ENCODE peak calls at places on chromosomes 5 and 9, in ten cellular contexts. One of them, this sample, is unnamed.

GRCh38 chr5:57538341-57538955 is 55.8 kb upstream of the ACTBL2 start:
- DNase-seq in upper lobe of left lung: no peak
- DNase-seq in tibial artery: no peak
- DNase-seq in NCI-H1417: no peak
- DNase-seq in lung microvascular endothelial cell: no peak
- DNase-seq in M059J: peak
- DNase-seq in nucleus accumbens: peak
- DNase-seq in uterus: no peak
- DNase-seq in IMR-90: peak
- DNase-seq in non-pigmented ciliary epithelial cell: peak
- DNase-seq in this sample: no peak

GRCh38 chr9:127557466-127557869 is 54.6 kb upstream of the STXBP1 start:
- DNase-seq in lung microvascular endothelial cell: peak
- DNase-seq in uterus: peak
- DNase-seq in NCI-H1417: peak
- DNase-seq in IMR-90: no peak
- DNase-seq in M059J: peak
- DNase-seq in tibial artery: no peak
- DNase-seq in upper lobe of left lung: no peak
- DNase-seq in nucleus accumbens: no peak
- DNase-seq in non-pigmented ciliary epithelial cell: no peak
- DNase-seq in this sample: no peak

GRCh38 chr5:61460471-61460870 is 128.4 kb downstream of the ZSWIM6 start:
- DNase-seq in tibial artery: no peak
- DNase-seq in M059J: no peak
- DNase-seq in upper lobe of left lung: no peak
- DNase-seq in NCI-H1417: no peak
- DNase-seq in non-pigmented ciliary epithelial cell: no peak
- DNase-seq in lung microvascular endothelial cell: no peak
- DNase-seq in IMR-90: no peak
- DNase-seq in uterus: no peak
- DNase-seq in nucleus accumbens: no peak
- DNase-seq in this sample: no peak

GRCh38 chr5:64767959-64768357 is 533 bp downstream of the SREK1IP1 start:
- DNase-seq in non-pigmented ciliary epithelial cell: no peak
- DNase-seq in upper lobe of left lung: no peak
- DNase-seq in IMR-90: peak
- DNase-seq in uterus: no peak
- DNase-seq in tibial artery: no peak
- DNase-seq in NCI-H1417: no peak
- DNase-seq in nucleus accumbens: no peak
- DNase-seq in M059J: peak
- DNase-seq in lung microvascular endothelial cell: peak
- DNase-seq in this sample: peak

GRCh38 chr5:78903936-78904335 is 81.2 kb downstream of the ARSB start:
- DNase-seq in nucleus accumbens: no peak
- DNase-seq in non-pigmented ciliary epithelial cell: no peak
- DNase-seq in M059J: peak
- DNase-seq in NCI-H1417: no peak
- DNase-seq in uterus: no peak
- DNase-seq in lung microvascular endothelial cell: peak
- DNase-seq in tibial artery: no peak
- DNase-seq in IMR-90: peak
- DNase-seq in upper lobe of left lung: no peak
- DNase-seq in this sample: no peak

GRCh38 chr9:27771803-27772545 is 198.7 kb upstream of the C9orf72 start:
- DNase-seq in non-pigmented ciliary epithelial cell: peak
- DNase-seq in nucleus accumbens: no peak
- DNase-seq in lung microvascular endothelial cell: no peak
- DNase-seq in tibial artery: no peak
- DNase-seq in IMR-90: no peak
- DNase-seq in NCI-H1417: peak
- DNase-seq in upper lobe of left lung: no peak
- DNase-seq in M059J: no peak
- DNase-seq in uterus: no peak
- DNase-seq in this sample: peak

GRCh38 chr9:35972093-35972492 is 14.1 kb upstream of the OR2S2 start:
- DNase-seq in tibial artery: no peak
- DNase-seq in lung microvascular endothelial cell: no peak
- DNase-seq in nucleus accumbens: no peak
- DNase-seq in non-pigmented ciliary epithelial cell: no peak
- DNase-seq in uterus: no peak
- DNase-seq in upper lobe of left lung: peak
- DNase-seq in NCI-H1417: no peak
- DNase-seq in M059J: no peak
- DNase-seq in IMR-90: no peak
- DNase-seq in this sample: no peak

GRCh38 chr5:88883059-88883565 is at the start of gene MEF2C:
- DNase-seq in tibial artery: peak
- DNase-seq in uterus: peak
- DNase-seq in NCI-H1417: peak
- DNase-seq in upper lobe of left lung: peak
- DNase-seq in lung microvascular endothelial cell: peak
- DNase-seq in non-pigmented ciliary epithelial cell: peak
- DNase-seq in IMR-90: peak
- DNase-seq in nucleus accumbens: peak
- DNase-seq in M059J: peak
- DNase-seq in this sample: no peak

GRCh38 chr9:84782228-84782866 is 112.8 kb downstream of the NTRK2 start:
- DNase-seq in NCI-H1417: no peak
- DNase-seq in M059J: peak
- DNase-seq in upper lobe of left lung: no peak
- DNase-seq in nucleus accumbens: no peak
- DNase-seq in lung microvascular endothelial cell: no peak
- DNase-seq in uterus: no peak
- DNase-seq in tibial artery: no peak
- DNase-seq in IMR-90: peak
- DNase-seq in non-pigmented ciliary epithelial cell: no peak
- DNase-seq in this sample: no peak

GRCh38 chr5:150068472-150068871 is 17.9 kb downstream of the CSF1R start:
- DNase-seq in IMR-90: no peak
- DNase-seq in NCI-H1417: no peak
- DNase-seq in lung microvascular endothelial cell: peak
- DNase-seq in upper lobe of left lung: no peak
- DNase-seq in uterus: no peak
- DNase-seq in M059J: peak
- DNase-seq in tibial artery: no peak
- DNase-seq in non-pigmented ciliary epithelial cell: no peak
- DNase-seq in nucleus accumbens: no peak
- DNase-seq in this sample: no peak

GRCh38 chr5:149177911-149178565 is 36.7 kb downstream of the ABLIM3 start:
- DNase-seq in upper lobe of left lung: no peak
- DNase-seq in nucleus accumbens: no peak
- DNase-seq in NCI-H1417: no peak
- DNase-seq in uterus: no peak
- DNase-seq in IMR-90: peak
- DNase-seq in non-pigmented ciliary epithelial cell: no peak
- DNase-seq in lung microvascular endothelial cell: peak
- DNase-seq in M059J: no peak
- DNase-seq in tibial artery: no peak
- DNase-seq in this sample: peak

GRCh38 chr5:104146652-104147051 is 584.1 kb upstream of the NUDT12 start:
- DNase-seq in nucleus accumbens: no peak
- DNase-seq in tibial artery: no peak
- DNase-seq in NCI-H1417: no peak
- DNase-seq in upper lobe of left lung: no peak
- DNase-seq in uterus: no peak
- DNase-seq in lung microvascular endothelial cell: no peak
- DNase-seq in M059J: peak
- DNase-seq in IMR-90: no peak
- DNase-seq in non-pigmented ciliary epithelial cell: no peak
- DNase-seq in this sample: no peak

GRCh38 chr5:31811210-31811609 is 172.3 kb downstream of the PDZD2 start:
- DNase-seq in lung microvascular endothelial cell: peak
- DNase-seq in tibial artery: no peak
- DNase-seq in nucleus accumbens: no peak
- DNase-seq in uterus: no peak
- DNase-seq in upper lobe of left lung: no peak
- DNase-seq in M059J: peak
- DNase-seq in non-pigmented ciliary epithelial cell: peak
- DNase-seq in IMR-90: peak
- DNase-seq in NCI-H1417: no peak
- DNase-seq in this sample: no peak

GRCh38 chr9:36976371-36977030 is 57.6 kb downstream of the PAX5 start:
- DNase-seq in NCI-H1417: no peak
- DNase-seq in upper lobe of left lung: no peak
- DNase-seq in IMR-90: no peak
- DNase-seq in lung microvascular endothelial cell: no peak
- DNase-seq in non-pigmented ciliary epithelial cell: no peak
- DNase-seq in nucleus accumbens: no peak
- DNase-seq in uterus: no peak
- DNase-seq in tibial artery: no peak
- DNase-seq in M059J: peak
- DNase-seq in this sample: no peak

GRCh38 chr5:178429541-178430186 is 160.5 kb downstream of the COL23A1 start:
- DNase-seq in tibial artery: no peak
- DNase-seq in non-pigmented ciliary epithelial cell: no peak
- DNase-seq in lung microvascular endothelial cell: no peak
- DNase-seq in NCI-H1417: no peak
- DNase-seq in nucleus accumbens: no peak
- DNase-seq in uterus: no peak
- DNase-seq in M059J: no peak
- DNase-seq in IMR-90: no peak
- DNase-seq in upper lobe of left lung: no peak
- DNase-seq in this sample: no peak

This sample was measured in NCI-H2171 treated with DMSO at 0.1 percent for 48 hours.